ENCODE peak calls at places on chromosomes 1 and 21, in five cellular contexts. S, W, X, D and P are unnamed samples. For H3K4me1, the result is how much of the 10 kb centered on the place peaks cover.

GRCh38 chr1:216532399-216532798 is 109.2 kb upstream of the USH2A start:
- DNase-seq in S (no peak), W (no peak), X (no peak), D (no peak), P (no peak)

GRCh38 chr1:177703888-177704446 is 265.9 kb downstream of the SEC16B start:
- DNase-seq in S (no peak), W (no peak), X (no peak), D (no peak), P (no peak)

GRCh38 chr1:53579221-53580008 is 120.2 kb downstream of the DMRTB1 start:
- DNase-seq in S (peak), W (no peak), X (no peak), D (no peak), P (no peak)

GRCh38 chr1:206551296-206551984 is 44.1 kb downstream of the RASSF5 start:
- DNase-seq in S (no peak), W (no peak), X (no peak), D (no peak), P (no peak)

GRCh38 chr1:221947731-221948130 is 205.8 kb upstream of the DUSP10 start:
- DNase-seq in S (no peak), W (no peak), X (no peak), D (no peak), P (no peak)

GRCh38 chr1:45403298-45404079 is 63.2 kb upstream of the MUTYH start:
- DNase-seq in S (no peak), W (no peak), X (no peak), D (no peak), P (no peak)

GRCh38 chr1:41861509-41862410 is 57.0 kb downstream of the HIVEP3 start:
- DNase-seq in S (no peak), W (no peak), X (no peak), D (no peak), P (no peak)

GRCh38 chr1:37629008-37629407 is 5.7 kb downstream of the RSPO1 start:
- DNase-seq in S (no peak), W (no peak), X (no peak), D (no peak), P (no peak)

GRCh38 chr1:226708967-226709396 is 30.1 kb downstream of the ITPKB start:
- DNase-seq in S (peak), W (no peak), X (no peak), D (no peak), P (no peak)

GRCh38 chr1:226709942-226710341 is 29.1 kb downstream of the ITPKB start:
- DNase-seq in S (no peak), W (no peak), X (no peak), D (no peak), P (no peak)

GRCh38 chr1:226711976-226712778 is 26.9 kb downstream of the ITPKB start:
- DNase-seq in S (no peak), W (peak), X (peak), D (no peak), P (no peak)

GRCh38 chr1:226708342-226708780 is 30.7 kb downstream of the ITPKB start:
- DNase-seq in S (peak), W (peak), X (no peak), D (no peak), P (no peak)

GRCh38 chr1:226710501-226710900 is 28.6 kb downstream of the ITPKB start:
- DNase-seq in S (no peak), W (no peak), X (no peak), D (no peak), P (no peak)
- H3K4me1 ChIP-seq in S (under half), W (half or more), X (under half), D (under half), P (under half)

GRCh38 chr1:244839656-244840055 is 4.2 kb downstream of the COX20 start:
- DNase-seq in S (no peak), W (no peak), X (no peak), D (no peak), P (no peak)
- H3K4me1 ChIP-seq in S (under half), W (under half), X (under half), D (under half), P (half or more)

DNA sequence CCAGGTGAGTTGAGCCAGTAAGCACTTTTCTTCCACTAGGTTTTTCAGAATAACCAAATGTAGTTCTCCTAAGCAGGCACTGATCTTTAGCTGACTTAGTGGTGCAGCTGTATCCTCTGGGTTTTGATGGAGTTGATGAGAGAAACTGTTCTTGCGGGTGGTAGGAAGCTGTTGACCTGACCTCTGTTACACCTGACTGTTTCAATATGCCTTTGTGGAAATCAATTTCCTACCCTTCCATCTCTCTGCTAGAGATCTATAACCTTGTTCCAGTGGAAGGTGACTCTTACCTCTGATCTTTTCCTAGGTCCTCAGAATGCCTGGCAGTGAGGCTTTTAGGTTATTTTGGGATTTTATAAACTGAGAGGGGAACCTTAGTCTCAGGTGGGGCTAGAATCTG is 51.6 kb upstream of the MACF1 start:
- DNase-seq in S (no peak), W (no peak), X (no peak), D (no peak), P (no peak)
- H3K4me1 ChIP-seq in S (under half), W (under half), X (under half), D (under half), P (half or more)

GRCh38 chr1:204529371-204529895 is 13.2 kb downstream of the MDM4 start:
- DNase-seq in S (no peak), W (no peak), X (no peak), D (no peak), P (no peak)

GRCh38 chr1:204530932-204531331 is 14.7 kb downstream of the MDM4 start:
- DNase-seq in S (no peak), W (no peak), X (no peak), D (no peak), P (no peak)

GRCh38 chr1:204528677-204529076 is 12.5 kb downstream of the MDM4 start:
- DNase-seq in S (no peak), W (no peak), X (no peak), D (no peak), P (no peak)

GRCh38 chr1:204528241-204528640 is 12.0 kb downstream of the MDM4 start:
- DNase-seq in S (no peak), W (no peak), X (no peak), D (no peak), P (no peak)

GRCh38 chr1:204532832-204533231 is 16.6 kb downstream of the MDM4 start:
- DNase-seq in S (no peak), W (no peak), X (no peak), D (no peak), P (no peak)
- H3K4me1 ChIP-seq in S (under half), W (under half), X (under half), D (under half), P (under half)

GRCh38 chr1:9760824-9761223 is 62.9 kb downstream of the CLSTN1 start:
- DNase-seq in S (no peak), W (no peak), X (no peak), D (no peak), P (no peak)
- H3K4me1 ChIP-seq in S (under half), W (under half), X (under half), D (under half), P (under half)

GRCh38 chr1:64090436-64090835 is 113.0 kb upstream of the UBE2U start:
- DNase-seq in S (no peak), W (no peak), X (no peak), D (no peak), P (no peak)
- H3K4me1 ChIP-seq in S (under half), W (under half), X (under half), D (under half), P (under half)

GRCh38 chr21:43865471-43866181 is 603 bp downstream of the AGPAT3 start:
- DNase-seq in S (no peak), W (peak), X (peak), D (peak), P (peak)
- H3K4me1 ChIP-seq in S (under half), W (under half), X (under half), D (under half), P (half or more)

DNA sequence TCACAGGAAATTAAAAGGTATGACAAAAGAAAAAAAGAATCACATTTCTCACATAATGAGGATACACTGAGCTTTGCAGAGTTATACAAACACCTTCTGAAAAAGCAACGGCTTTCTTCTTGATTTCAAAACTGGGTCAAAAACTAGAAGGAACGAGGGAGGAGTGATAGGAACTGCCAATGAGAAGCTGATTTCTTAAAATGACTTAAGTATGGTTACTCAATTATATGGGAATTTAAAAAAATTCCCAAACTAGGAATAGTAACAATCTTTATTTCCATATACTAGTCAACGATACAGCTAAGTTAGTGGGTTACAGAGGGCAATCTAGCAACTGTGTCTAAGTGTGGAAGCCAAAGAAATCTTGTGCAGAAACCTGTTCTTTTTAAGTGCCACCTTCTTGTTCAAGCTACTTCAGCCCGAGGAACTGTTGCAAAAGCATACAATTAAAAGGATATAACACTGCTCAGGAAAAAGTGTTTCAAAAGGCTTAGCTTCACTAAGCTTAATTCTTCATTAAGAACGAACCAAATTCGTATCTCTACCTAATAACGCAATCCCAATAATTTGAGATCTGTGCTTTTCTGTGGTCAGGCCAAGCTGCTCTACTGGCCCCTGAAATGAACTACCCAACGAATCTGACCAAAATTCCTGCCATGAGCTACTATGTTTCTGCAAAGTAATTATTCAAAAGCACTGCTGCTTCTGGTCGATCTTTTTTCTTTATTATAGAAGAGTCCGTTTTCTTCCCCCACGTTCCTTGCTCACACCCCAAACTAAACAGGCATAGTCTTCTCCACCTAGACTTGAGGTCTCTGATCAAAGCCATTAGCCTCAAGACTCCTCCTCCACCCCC is 1.9 kb downstream of the USP24 start:
- DNase-seq in S (no peak), W (no peak), X (no peak), D (no peak), P (no peak)
- H3K4me1 ChIP-seq in S (half or more), W (under half), X (under half), D (under half), P (under half)

DNA sequence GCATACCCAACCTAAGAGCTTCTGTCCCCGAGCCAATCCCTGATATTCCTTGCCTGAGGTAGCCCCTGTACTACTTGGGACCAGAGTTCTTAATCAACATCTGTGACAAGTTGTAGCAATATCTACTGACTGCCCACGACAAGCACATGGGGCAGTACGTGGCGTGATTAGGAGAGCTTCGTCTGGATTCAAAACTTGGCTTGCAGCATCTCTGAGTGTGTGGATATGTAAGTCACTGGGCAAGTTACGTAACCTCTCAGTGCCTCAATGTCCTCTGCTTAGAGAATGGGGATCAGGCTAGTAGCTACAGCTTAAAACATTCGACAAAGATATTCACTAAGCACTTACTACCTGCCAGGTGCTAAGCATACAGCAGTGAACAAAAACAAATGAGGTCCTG is 5.0 kb downstream of the HSPG2 start:
- DNase-seq in S (no peak), W (no peak), X (no peak), D (no peak), P (no peak)
- H3K4me1 ChIP-seq in S (half or more), W (under half), X (under half), D (under half), P (under half)